ENCODE peak calls at places on chromosomes 12 and 14, in four cellular contexts. E is K562, O is HepG2, V is HCT116. P is an unnamed sample.

GRCh38 chr12:7970475-7971252 is 34.7 kb upstream of the SLC2A3 start:
- DNase-seq in E (peak), O (no peak), V (peak), P (no peak)

GRCh38 chr14:74347096-74347794 is 1.0 kb upstream of the VRTN start:
- DNase-seq in E (no peak), O (no peak), V (no peak), P (no peak)

GRCh38 chr14:104196461-104197180 is 58.2 kb downstream of the KIF26A start:
- DNase-seq in E (no peak), O (no peak), V (no peak), P (no peak)

GRCh38 chr14:90355540-90356518 is 24.1 kb upstream of the NRDE2 start:
- DNase-seq in E (no peak), O (peak), V (no peak), P (no peak)

GRCh38 chr12:47771304-47771703 is 1.7 kb upstream of the SLC48A1 start:
- DNase-seq in E (no peak), O (no peak), V (no peak), P (no peak)

GRCh38 chr12:19620222-19620621 is 180.9 kb downstream of the AEBP2 start:
- DNase-seq in E (no peak), O (no peak), V (no peak), P (no peak)

GRCh38 chr14:36683083-36683724 is 21.5 kb downstream of the PAX9 start:
- DNase-seq in E (no peak), O (no peak), V (no peak), P (no peak)

GRCh38 chr14:52153939-52154338 is 85.1 kb upstream of the NID2 start:
- DNase-seq in E (no peak), O (no peak), V (no peak), P (no peak)

GRCh38 chr12:1910468-1910867 is 8.0 kb downstream of the CACNA2D4 start:
- DNase-seq in E (no peak), O (no peak), V (no peak), P (no peak)

GRCh38 chr12:5295966-5296365 is 135.9 kb upstream of the NTF3 start:
- DNase-seq in E (no peak), O (no peak), V (no peak), P (no peak)

GRCh38 chr12:20969766-20970165 is 159.3 kb downstream of the SLCO1B3 start:
- DNase-seq in E (no peak), O (no peak), V (no peak), P (no peak)

GRCh38 chr14:101008196-101008595 is 104.7 kb upstream of the RTL1 start:
- DNase-seq in E (no peak), O (no peak), V (no peak), P (no peak)

GRCh38 chr12:27177716-27178115 is 66.4 kb upstream of the STK38L start:
- DNase-seq in E (no peak), O (no peak), V (no peak), P (no peak)

GRCh38 chr14:72173038-72173720 is 240.9 kb downstream of the RGS6 start:
- DNase-seq in E (no peak), O (no peak), V (no peak), P (no peak)

GRCh38 chr12:75011120-75011519 is 198.5 kb downstream of the KCNC2 start:
- DNase-seq in E (no peak), O (no peak), V (no peak), P (no peak)

GRCh38 chr14:68358978-68359861 is 433.6 kb downstream of the ZFP36L1 start:
- DNase-seq in E (no peak), O (no peak), V (no peak), P (no peak)

GRCh38 chr14:69637503-69638030 is 26.2 kb downstream of the SUSD6 start:
- DNase-seq in E (peak), O (peak), V (no peak), P (no peak)

GRCh38 chr14:24279301-24280186 is 8.1 kb upstream of the RABGGTA start:
- DNase-seq in E (no peak), O (no peak), V (no peak), P (no peak)

GRCh38 chr12:27366621-27367020 is 34.0 kb downstream of the BMAL2 start:
- DNase-seq in E (no peak), O (no peak), V (no peak), P (no peak)

GRCh38 chr12:129202109-129202814 is 349.0 kb downstream of the GLT1D1 start:
- DNase-seq in E (peak), O (no peak), V (no peak), P (no peak)

GRCh38 chr12:123064885-123065619 is 84.6 kb downstream of the ARL6IP4 start:
- DNase-seq in E (no peak), O (no peak), V (no peak), P (no peak)

GRCh38 chr12:115451785-115452736 is 768.1 kb upstream of the TBX3 start:
- DNase-seq in E (peak), O (peak), V (no peak), P (no peak)

GRCh38 chr12:104573-105081 is 38.1 kb downstream of the IQSEC3 start:
- DNase-seq in E (no peak), O (peak), V (no peak), P (no peak)

GRCh38 chr14:105199093-105199492 is 18.0 kb upstream of the NUDT14 start:
- DNase-seq in E (peak), O (no peak), V (no peak), P (no peak)

GRCh38 chr12:109581856-109582255 is 8.3 kb downstream of the MVK start:
- DNase-seq in E (no peak), O (no peak), V (no peak), P (no peak)

GRCh38 chr14:89284368-89285058 is 132.5 kb downstream of the FOXN3 start:
- DNase-seq in E (no peak), O (no peak), V (no peak), P (no peak)

GRCh38 chr12:22653075-22653474 is 28.1 kb downstream of the ETNK1 start:
- DNase-seq in E (no peak), O (no peak), V (no peak), P (no peak)

GRCh38 chr14:50095895-50096294 is 20.5 kb downstream of the VCPKMT start:
- DNase-seq in E (no peak), O (no peak), V (no peak), P (no peak)

GRCh38 chr12:12070674-12071661 is at the start of gene BCL2L14:
- DNase-seq in E (no peak), O (peak), V (no peak), P (no peak)

GRCh38 chr12:54355104-54355815 is 9.0 kb downstream of the GPR84 start:
- DNase-seq in E (no peak), O (no peak), V (no peak), P (no peak)
- TF ChIP-seq SIN3A in E (no peak), O (no peak), V (no peak), P (no peak)

DNA sequence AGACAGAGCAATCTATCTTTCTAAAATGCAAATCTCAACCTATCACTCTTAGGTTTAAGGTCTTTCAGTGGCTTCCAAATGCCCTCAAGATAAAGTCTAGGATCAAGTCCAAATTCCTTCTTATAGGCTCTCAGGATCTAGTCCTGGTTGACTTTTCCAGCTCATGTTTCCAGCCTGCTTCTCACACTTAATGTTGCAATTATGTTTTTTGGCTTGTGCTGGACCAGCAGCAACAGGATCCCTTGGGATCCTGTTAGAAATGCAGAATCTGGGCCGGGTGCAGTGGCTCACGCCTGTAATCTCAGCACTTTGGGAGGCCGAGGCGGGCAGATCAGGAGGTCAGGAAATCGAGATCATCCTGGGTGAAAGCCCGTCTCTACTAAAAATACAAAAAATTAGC is 10.6 kb downstream of the GPR33 start:
- DNase-seq in E (no peak), O (no peak), V (no peak), P (no peak)
- TF ChIP-seq SIN3A in E (no peak), O (no peak), V (no peak), P (no peak)

GRCh38 chr14:20855652-20856291 is 35.4 kb upstream of the RNASE3 start:
- DNase-seq in E (peak), O (peak), V (peak), P (peak)

GRCh38 chr14:20857207-20857606 is 34.0 kb upstream of the RNASE3 start:
- DNase-seq in E (no peak), O (no peak), V (no peak), P (no peak)

GRCh38 chr14:20857630-20858261 is 33.4 kb upstream of the RNASE3 start:
- DNase-seq in E (peak), O (peak), V (peak), P (no peak)
- TF ChIP-seq SIN3A in E (no peak), O (no peak), V (no peak), P (no peak)

GRCh38 chr14:21098134-21098891 is at the start of gene ZNF219:
- DNase-seq in E (peak), O (peak), V (no peak), P (no peak)
- TF ChIP-seq SIN3A in E (no peak), O (peak), V (no peak), P (no peak)

GRCh38 chr12:25716842-25717241 is 163.8 kb upstream of the LMNTD1 start:
- DNase-seq in E (no peak), O (no peak), V (no peak), P (no peak)
- TF ChIP-seq SIN3A in E (no peak), O (no peak), V (no peak), P (no peak)

GRCh38 chr12:51323317-51323960 is 535 bp downstream of the BIN2 start:
- DNase-seq in E (no peak), O (no peak), V (no peak), P (no peak)

GRCh38 chr12:51324953-51325352 is 979 bp upstream of the BIN2 start:
- DNase-seq in E (no peak), O (no peak), V (no peak), P (no peak)

GRCh38 chr12:51322452-51322851 is 1.5 kb downstream of the BIN2 start:
- DNase-seq in E (no peak), O (no peak), V (no peak), P (no peak)

GRCh38 chr12:51321882-51322281 is 2.1 kb downstream of the BIN2 start:
- DNase-seq in E (no peak), O (no peak), V (no peak), P (no peak)

GRCh38 chr12:51323966-51324895 is at the start of gene BIN2:
- DNase-seq in E (no peak), O (no peak), V (no peak), P (no peak)
- TF ChIP-seq SIN3A in E (no peak), O (no peak), V (no peak), P (no peak)

GRCh38 chr12:65858831-65859230 is 34.5 kb downstream of the HMGA2 start:
- DNase-seq in E (no peak), O (no peak), V (no peak), P (no peak)
- TF ChIP-seq SIN3A in E (no peak), O (no peak), V (no peak), P (no peak)